ENCODE peak calls at places on chromosomes 2 and 18, in ten cellular contexts. One of them, this sample, is unnamed.

GRCh38 chr2:128573116-128573515 is 254.4 kb upstream of the HS6ST1 start:
- DNase-seq in A172: no peak
- DNase-seq in naive B cell: no peak
- DNase-seq in substantia nigra: no peak
- DNase-seq in activated naive CD8-positive, alpha-beta T cell treated with anti-CD3 and anti-CD28 coated beads, Interleukin-2, amount 10 ng/mL, durations not matched to agents 7 days and 5 days: no peak
- DNase-seq in activated CD4-positive, alpha-beta T cell treated with anti-CD3 and anti-CD28 coated beads, Interleukin-2, amount 10 ng/mL, durations not matched to agents 7 days and 5 days: no peak
- DNase-seq in NCI-H1105 treated with DMSO at 0.1 percent for 48 hours: no peak
- DNase-seq in HS-5: no peak
- DNase-seq in GM03348: no peak
- DNase-seq in right lobe of liver: no peak
- DNase-seq in this sample: no peak

GRCh38 chr18:45752681-45753080 is 28.7 kb downstream of the SLC14A1 start:
- DNase-seq in A172: no peak
- DNase-seq in naive B cell: no peak
- DNase-seq in substantia nigra: no peak
- DNase-seq in activated naive CD8-positive, alpha-beta T cell treated with anti-CD3 and anti-CD28 coated beads, Interleukin-2, amount 10 ng/mL, durations not matched to agents 7 days and 5 days: no peak
- DNase-seq in activated CD4-positive, alpha-beta T cell treated with anti-CD3 and anti-CD28 coated beads, Interleukin-2, amount 10 ng/mL, durations not matched to agents 7 days and 5 days: no peak
- DNase-seq in NCI-H1105 treated with DMSO at 0.1 percent for 48 hours: no peak
- DNase-seq in HS-5: no peak
- DNase-seq in GM03348: no peak
- DNase-seq in right lobe of liver: no peak
- DNase-seq in this sample: no peak

GRCh38 chr2:161681043-161681442 is 56.8 kb downstream of the SLC4A10 start:
- DNase-seq in A172: peak
- DNase-seq in naive B cell: no peak
- DNase-seq in substantia nigra: no peak
- DNase-seq in activated naive CD8-positive, alpha-beta T cell treated with anti-CD3 and anti-CD28 coated beads, Interleukin-2, amount 10 ng/mL, durations not matched to agents 7 days and 5 days: no peak
- DNase-seq in activated CD4-positive, alpha-beta T cell treated with anti-CD3 and anti-CD28 coated beads, Interleukin-2, amount 10 ng/mL, durations not matched to agents 7 days and 5 days: no peak
- DNase-seq in NCI-H1105 treated with DMSO at 0.1 percent for 48 hours: no peak
- DNase-seq in HS-5: peak
- DNase-seq in GM03348: peak
- DNase-seq in right lobe of liver: no peak
- DNase-seq in this sample: peak

GRCh38 chr18:12598181-12598921 is 59.6 kb downstream of the SPIRE1 start:
- DNase-seq in A172: peak
- DNase-seq in naive B cell: no peak
- DNase-seq in substantia nigra: no peak
- DNase-seq in activated naive CD8-positive, alpha-beta T cell treated with anti-CD3 and anti-CD28 coated beads, Interleukin-2, amount 10 ng/mL, durations not matched to agents 7 days and 5 days: no peak
- DNase-seq in activated CD4-positive, alpha-beta T cell treated with anti-CD3 and anti-CD28 coated beads, Interleukin-2, amount 10 ng/mL, durations not matched to agents 7 days and 5 days: no peak
- DNase-seq in NCI-H1105 treated with DMSO at 0.1 percent for 48 hours: no peak
- DNase-seq in HS-5: peak
- DNase-seq in GM03348: peak
- DNase-seq in right lobe of liver: no peak
- DNase-seq in this sample: peak

GRCh38 chr2:72988041-72988440 is 70.7 kb downstream of the EMX1 start:
- DNase-seq in A172: no peak
- DNase-seq in naive B cell: no peak
- DNase-seq in substantia nigra: no peak
- DNase-seq in activated naive CD8-positive, alpha-beta T cell treated with anti-CD3 and anti-CD28 coated beads, Interleukin-2, amount 10 ng/mL, durations not matched to agents 7 days and 5 days: peak
- DNase-seq in activated CD4-positive, alpha-beta T cell treated with anti-CD3 and anti-CD28 coated beads, Interleukin-2, amount 10 ng/mL, durations not matched to agents 7 days and 5 days: no peak
- DNase-seq in NCI-H1105 treated with DMSO at 0.1 percent for 48 hours: no peak
- DNase-seq in HS-5: no peak
- DNase-seq in GM03348: no peak
- DNase-seq in right lobe of liver: peak
- DNase-seq in this sample: no peak

GRCh38 chr18:60339018-60339417 is 33.6 kb downstream of the MC4R start:
- DNase-seq in A172: no peak
- DNase-seq in naive B cell: no peak
- DNase-seq in substantia nigra: no peak
- DNase-seq in activated naive CD8-positive, alpha-beta T cell treated with anti-CD3 and anti-CD28 coated beads, Interleukin-2, amount 10 ng/mL, durations not matched to agents 7 days and 5 days: no peak
- DNase-seq in activated CD4-positive, alpha-beta T cell treated with anti-CD3 and anti-CD28 coated beads, Interleukin-2, amount 10 ng/mL, durations not matched to agents 7 days and 5 days: no peak
- DNase-seq in NCI-H1105 treated with DMSO at 0.1 percent for 48 hours: no peak
- DNase-seq in HS-5: no peak
- DNase-seq in GM03348: no peak
- DNase-seq in right lobe of liver: no peak
- DNase-seq in this sample: no peak

GRCh38 chr18:34611904-34612303 is 98.2 kb upstream of the DTNA start:
- DNase-seq in A172: no peak
- DNase-seq in naive B cell: no peak
- DNase-seq in substantia nigra: no peak
- DNase-seq in activated naive CD8-positive, alpha-beta T cell treated with anti-CD3 and anti-CD28 coated beads, Interleukin-2, amount 10 ng/mL, durations not matched to agents 7 days and 5 days: no peak
- DNase-seq in activated CD4-positive, alpha-beta T cell treated with anti-CD3 and anti-CD28 coated beads, Interleukin-2, amount 10 ng/mL, durations not matched to agents 7 days and 5 days: no peak
- DNase-seq in NCI-H1105 treated with DMSO at 0.1 percent for 48 hours: no peak
- DNase-seq in HS-5: no peak
- DNase-seq in GM03348: no peak
- DNase-seq in right lobe of liver: peak
- DNase-seq in this sample: no peak

GRCh38 chr18:62754026-62754425 is 38.7 kb downstream of the PHLPP1 start:
- DNase-seq in A172: no peak
- DNase-seq in naive B cell: no peak
- DNase-seq in substantia nigra: no peak
- DNase-seq in activated naive CD8-positive, alpha-beta T cell treated with anti-CD3 and anti-CD28 coated beads, Interleukin-2, amount 10 ng/mL, durations not matched to agents 7 days and 5 days: no peak
- DNase-seq in activated CD4-positive, alpha-beta T cell treated with anti-CD3 and anti-CD28 coated beads, Interleukin-2, amount 10 ng/mL, durations not matched to agents 7 days and 5 days: no peak
- DNase-seq in NCI-H1105 treated with DMSO at 0.1 percent for 48 hours: no peak
- DNase-seq in HS-5: no peak
- DNase-seq in GM03348: no peak
- DNase-seq in right lobe of liver: no peak
- DNase-seq in this sample: no peak

GRCh38 chr18:71630686-71631085 is 913.5 kb downstream of the CBLN2 start:
- DNase-seq in A172: peak
- DNase-seq in naive B cell: no peak
- DNase-seq in substantia nigra: no peak
- DNase-seq in activated naive CD8-positive, alpha-beta T cell treated with anti-CD3 and anti-CD28 coated beads, Interleukin-2, amount 10 ng/mL, durations not matched to agents 7 days and 5 days: no peak
- DNase-seq in activated CD4-positive, alpha-beta T cell treated with anti-CD3 and anti-CD28 coated beads, Interleukin-2, amount 10 ng/mL, durations not matched to agents 7 days and 5 days: no peak
- DNase-seq in NCI-H1105 treated with DMSO at 0.1 percent for 48 hours: no peak
- DNase-seq in HS-5: no peak
- DNase-seq in GM03348: no peak
- DNase-seq in right lobe of liver: no peak
- DNase-seq in this sample: no peak

GRCh38 chr2:234823196-234823876 is 128.5 kb upstream of the SH3BP4 start:
- DNase-seq in A172: no peak
- DNase-seq in naive B cell: no peak
- DNase-seq in substantia nigra: no peak
- DNase-seq in activated naive CD8-positive, alpha-beta T cell treated with anti-CD3 and anti-CD28 coated beads, Interleukin-2, amount 10 ng/mL, durations not matched to agents 7 days and 5 days: no peak
- DNase-seq in activated CD4-positive, alpha-beta T cell treated with anti-CD3 and anti-CD28 coated beads, Interleukin-2, amount 10 ng/mL, durations not matched to agents 7 days and 5 days: no peak
- DNase-seq in NCI-H1105 treated with DMSO at 0.1 percent for 48 hours: no peak
- DNase-seq in HS-5: no peak
- DNase-seq in GM03348: no peak
- DNase-seq in right lobe of liver: peak
- DNase-seq in this sample: no peak

GRCh38 chr2:240602266-240603050 is 15.9 kb downstream of the CAPN10 start:
- DNase-seq in A172: no peak
- DNase-seq in naive B cell: no peak
- DNase-seq in substantia nigra: no peak
- DNase-seq in activated naive CD8-positive, alpha-beta T cell treated with anti-CD3 and anti-CD28 coated beads, Interleukin-2, amount 10 ng/mL, durations not matched to agents 7 days and 5 days: peak
- DNase-seq in activated CD4-positive, alpha-beta T cell treated with anti-CD3 and anti-CD28 coated beads, Interleukin-2, amount 10 ng/mL, durations not matched to agents 7 days and 5 days: no peak
- DNase-seq in NCI-H1105 treated with DMSO at 0.1 percent for 48 hours: no peak
- DNase-seq in HS-5: no peak
- DNase-seq in GM03348: no peak
- DNase-seq in right lobe of liver: peak
- DNase-seq in this sample: no peak

GRCh38 chr2:223226264-223226663 is 174.3 kb downstream of the KCNE4 start:
- DNase-seq in A172: no peak
- DNase-seq in naive B cell: no peak
- DNase-seq in substantia nigra: no peak
- DNase-seq in activated naive CD8-positive, alpha-beta T cell treated with anti-CD3 and anti-CD28 coated beads, Interleukin-2, amount 10 ng/mL, durations not matched to agents 7 days and 5 days: no peak
- DNase-seq in activated CD4-positive, alpha-beta T cell treated with anti-CD3 and anti-CD28 coated beads, Interleukin-2, amount 10 ng/mL, durations not matched to agents 7 days and 5 days: no peak
- DNase-seq in NCI-H1105 treated with DMSO at 0.1 percent for 48 hours: no peak
- DNase-seq in HS-5: no peak
- DNase-seq in GM03348: no peak
- DNase-seq in right lobe of liver: no peak
- DNase-seq in this sample: no peak

GRCh38 chr2:56170536-56170935 is 13.3 kb upstream of the CCDC85A start:
- DNase-seq in A172: no peak
- DNase-seq in naive B cell: no peak
- DNase-seq in substantia nigra: no peak
- DNase-seq in activated naive CD8-positive, alpha-beta T cell treated with anti-CD3 and anti-CD28 coated beads, Interleukin-2, amount 10 ng/mL, durations not matched to agents 7 days and 5 days: no peak
- DNase-seq in activated CD4-positive, alpha-beta T cell treated with anti-CD3 and anti-CD28 coated beads, Interleukin-2, amount 10 ng/mL, durations not matched to agents 7 days and 5 days: no peak
- DNase-seq in NCI-H1105 treated with DMSO at 0.1 percent for 48 hours: no peak
- DNase-seq in HS-5: no peak
- DNase-seq in GM03348: no peak
- DNase-seq in right lobe of liver: no peak
- DNase-seq in this sample: no peak

This sample was measured in HS-27A.